ENCODE peak calls at places on chromosomes 12 and 14, in five cellular contexts. One of them, this sample, is unnamed.

GRCh38 chr14:105023144-105023543 is 2.3 kb upstream of the CDCA4 start:
- DNase-seq in astrocyte of the cerebellum: no peak
- DNase-seq in epithelial cell of proximal tubule: no peak
- DNase-seq in body of pancreas: no peak
- DNase-seq in choroid plexus epithelial cell: peak; percentile 53
- DNase-seq in this sample: peak; percentile 63

GRCh38 chr12:20602671-20603402 is 92.3 kb upstream of the SLCO1C1 start:
- DNase-seq in astrocyte of the cerebellum: peak; percentile 81
- DNase-seq in epithelial cell of proximal tubule: no peak
- DNase-seq in body of pancreas: no peak
- DNase-seq in choroid plexus epithelial cell: peak; percentile 75
- DNase-seq in this sample: peak; percentile 83

GRCh38 chr14:24678801-24679247 is 44.8 kb upstream of the GZMB start:
- DNase-seq in astrocyte of the cerebellum: peak; percentile 73
- DNase-seq in epithelial cell of proximal tubule: peak; percentile 44
- DNase-seq in body of pancreas: peak; percentile 85
- DNase-seq in choroid plexus epithelial cell: peak; percentile 93
- DNase-seq in this sample: peak; percentile 77

GRCh38 chr12:28021704-28022103 is 49.2 kb upstream of the PTHLH start:
- DNase-seq in astrocyte of the cerebellum: no peak
- DNase-seq in epithelial cell of proximal tubule: no peak
- DNase-seq in body of pancreas: no peak
- DNase-seq in choroid plexus epithelial cell: no peak
- DNase-seq in this sample: no peak

GRCh38 chr14:52267501-52268190 is at the start of gene PTGDR:
- DNase-seq in astrocyte of the cerebellum: no peak
- DNase-seq in epithelial cell of proximal tubule: no peak
- DNase-seq in body of pancreas: no peak
- DNase-seq in choroid plexus epithelial cell: peak; percentile 15
- DNase-seq in this sample: peak; percentile 33

GRCh38 chr14:84804498-84805294 is 725.2 kb upstream of the FLRT2 start:
- DNase-seq in astrocyte of the cerebellum: no peak
- DNase-seq in epithelial cell of proximal tubule: no peak
- DNase-seq in body of pancreas: no peak
- DNase-seq in choroid plexus epithelial cell: no peak
- DNase-seq in this sample: no peak

GRCh38 chr12:93989913-93990312 is 158.5 kb upstream of the PLXNC1 start:
- DNase-seq in astrocyte of the cerebellum: no peak
- DNase-seq in epithelial cell of proximal tubule: no peak
- DNase-seq in body of pancreas: no peak
- DNase-seq in choroid plexus epithelial cell: no peak
- DNase-seq in this sample: no peak

GRCh38 chr14:74852922-74853530 is 22.9 kb downstream of the PROX2 start:
- DNase-seq in astrocyte of the cerebellum: no peak
- DNase-seq in epithelial cell of proximal tubule: peak; percentile 37
- DNase-seq in body of pancreas: no peak
- DNase-seq in choroid plexus epithelial cell: peak; percentile 82
- DNase-seq in this sample: peak; percentile 55

GRCh38 chr12:1844223-1844622 is 23.9 kb downstream of the LRTM2 start:
- DNase-seq in astrocyte of the cerebellum: no peak
- DNase-seq in epithelial cell of proximal tubule: no peak
- DNase-seq in body of pancreas: peak; percentile 5
- DNase-seq in choroid plexus epithelial cell: no peak
- DNase-seq in this sample: no peak

GRCh38 chr14:53409289-53409688 is 256.2 kb upstream of the DDHD1 start:
- DNase-seq in astrocyte of the cerebellum: no peak
- DNase-seq in epithelial cell of proximal tubule: no peak
- DNase-seq in body of pancreas: no peak
- DNase-seq in choroid plexus epithelial cell: no peak
- DNase-seq in this sample: no peak

GRCh38 chr12:1630081-1630826 is 1.2 kb downstream of the WNT5B start:
- DNase-seq in astrocyte of the cerebellum: no peak
- DNase-seq in epithelial cell of proximal tubule: no peak
- DNase-seq in body of pancreas: peak; percentile 59
- DNase-seq in choroid plexus epithelial cell: no peak
- DNase-seq in this sample: peak; percentile 25

GRCh38 chr14:101761881-101762529 is 496 bp downstream of the PPP2R5C start:
- DNase-seq in astrocyte of the cerebellum: no peak
- DNase-seq in epithelial cell of proximal tubule: no peak
- DNase-seq in body of pancreas: peak; percentile 57
- DNase-seq in choroid plexus epithelial cell: no peak
- DNase-seq in this sample: no peak

GRCh38 chr12:16579041-16579440 is 26.9 kb downstream of the LMO3 start:
- DNase-seq in astrocyte of the cerebellum: no peak
- DNase-seq in epithelial cell of proximal tubule: no peak
- DNase-seq in body of pancreas: no peak
- DNase-seq in choroid plexus epithelial cell: no peak
- DNase-seq in this sample: no peak

GRCh38 chr12:123126294-123127144 is 24.4 kb downstream of the PITPNM2 start:
- DNase-seq in astrocyte of the cerebellum: peak; percentile 93
- DNase-seq in epithelial cell of proximal tubule: no peak
- DNase-seq in body of pancreas: peak; percentile 32
- DNase-seq in choroid plexus epithelial cell: peak; percentile 99
- DNase-seq in this sample: peak; percentile 94

GRCh38 chr12:130872179-130873096 is 572 bp downstream of the RAN start:
- DNase-seq in astrocyte of the cerebellum: no peak
- DNase-seq in epithelial cell of proximal tubule: no peak
- DNase-seq in body of pancreas: peak; percentile 41
- DNase-seq in choroid plexus epithelial cell: peak; percentile 52
- DNase-seq in this sample: peak; percentile 13

GRCh38 chr12:80129895-80130535 is 30.7 kb downstream of the OTOGL start:
- DNase-seq in astrocyte of the cerebellum: peak; percentile 13
- DNase-seq in epithelial cell of proximal tubule: no peak
- DNase-seq in body of pancreas: no peak
- DNase-seq in choroid plexus epithelial cell: peak; percentile 52
- DNase-seq in this sample: no peak

GRCh38 chr12:97968641-97969171 is 506.1 kb downstream of the RMST start:
- DNase-seq in astrocyte of the cerebellum: no peak
- DNase-seq in epithelial cell of proximal tubule: no peak
- DNase-seq in body of pancreas: no peak
- DNase-seq in choroid plexus epithelial cell: no peak
- DNase-seq in this sample: no peak

GRCh38 chr14:104681689-104682074 is 7.7 kb upstream of the INF2 start:
- DNase-seq in astrocyte of the cerebellum: no peak
- DNase-seq in epithelial cell of proximal tubule: no peak
- DNase-seq in body of pancreas: peak; percentile 89
- DNase-seq in choroid plexus epithelial cell: peak; percentile 84
- DNase-seq in this sample: peak; percentile 79

GRCh38 chr12:6752181-6752930 is 585 bp downstream of the MLF2 start:
- DNase-seq in astrocyte of the cerebellum: no peak
- DNase-seq in epithelial cell of proximal tubule: no peak
- DNase-seq in body of pancreas: no peak
- DNase-seq in choroid plexus epithelial cell: peak; percentile 63
- DNase-seq in this sample: peak; percentile 52

GRCh38 chr12:57090924-57091632 is 2.2 kb downstream of the NAB2 start:
- DNase-seq in astrocyte of the cerebellum: no peak
- DNase-seq in epithelial cell of proximal tubule: no peak
- DNase-seq in body of pancreas: no peak
- DNase-seq in choroid plexus epithelial cell: no peak
- DNase-seq in this sample: no peak

GRCh38 chr14:97824218-97824617 is 1027.0 kb downstream of the VRK1 start:
- DNase-seq in astrocyte of the cerebellum: no peak
- DNase-seq in epithelial cell of proximal tubule: no peak
- DNase-seq in body of pancreas: no peak
- DNase-seq in choroid plexus epithelial cell: no peak
- DNase-seq in this sample: no peak

GRCh38 chr12:3523728-3524127 is 32.7 kb downstream of the PRMT8 start:
- DNase-seq in astrocyte of the cerebellum: no peak
- DNase-seq in epithelial cell of proximal tubule: no peak
- DNase-seq in body of pancreas: no peak
- DNase-seq in choroid plexus epithelial cell: no peak
- DNase-seq in this sample: no peak

GRCh38 chr12:15931590-15932053 is 20.5 kb downstream of the DERA start:
- DNase-seq in astrocyte of the cerebellum: no peak
- DNase-seq in epithelial cell of proximal tubule: no peak
- DNase-seq in body of pancreas: no peak
- DNase-seq in choroid plexus epithelial cell: peak; percentile 32
- DNase-seq in this sample: no peak

DNA sequence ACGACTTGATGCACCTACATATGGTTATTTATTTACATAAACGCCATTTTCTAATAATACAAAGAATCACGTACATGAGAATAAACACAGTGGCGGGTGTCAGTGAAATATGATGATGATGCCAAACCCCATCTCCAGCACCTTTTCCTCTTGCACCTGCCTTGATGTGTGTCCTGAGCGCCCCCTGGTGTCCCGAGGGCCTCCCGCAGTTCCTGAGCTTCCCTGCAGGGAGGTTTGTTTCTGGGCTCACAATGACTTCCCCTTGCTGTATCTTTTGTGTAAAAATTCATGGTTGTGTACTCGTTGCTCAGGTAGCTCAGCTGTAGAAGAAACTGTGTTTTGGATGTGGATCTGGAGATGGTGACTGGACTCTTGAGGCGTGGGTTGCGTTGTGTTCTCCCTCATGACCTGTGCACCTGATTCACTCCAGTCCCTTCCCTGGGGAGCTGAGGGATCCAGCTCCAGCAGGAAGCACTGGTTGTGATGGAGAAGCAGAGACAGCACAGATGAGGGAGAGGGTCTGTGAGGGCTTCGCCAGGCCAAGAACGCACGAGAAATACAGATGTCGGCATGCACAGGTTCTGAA is 1037.8 kb downstream of the TMEM121 start:
- DNase-seq in astrocyte of the cerebellum: no peak
- DNase-seq in epithelial cell of proximal tubule: no peak
- DNase-seq in body of pancreas: peak; percentile 16
- DNase-seq in choroid plexus epithelial cell: no peak
- DNase-seq in this sample: no peak
- TF ChIP-seq CTCF in astrocyte of the cerebellum: no peak
- TF ChIP-seq CTCF in epithelial cell of proximal tubule: peak; percentile 54
- TF ChIP-seq CTCF in body of pancreas: peak; percentile 42
- TF ChIP-seq CTCF in choroid plexus epithelial cell: peak; percentile 14
- TF ChIP-seq CTCF in this sample: no peak

GRCh38 chr12:58496411-58496810 is 423.9 kb downstream of the LRIG3 start:
- DNase-seq in astrocyte of the cerebellum: no peak
- DNase-seq in epithelial cell of proximal tubule: no peak
- DNase-seq in body of pancreas: no peak
- DNase-seq in choroid plexus epithelial cell: peak; percentile 62
- DNase-seq in this sample: peak; percentile 32

GRCh38 chr12:58487280-58488141 is 432.8 kb downstream of the LRIG3 start:
- DNase-seq in astrocyte of the cerebellum: peak; percentile 33
- DNase-seq in epithelial cell of proximal tubule: no peak
- DNase-seq in body of pancreas: no peak
- DNase-seq in choroid plexus epithelial cell: peak; percentile 63
- DNase-seq in this sample: peak; percentile 71

GRCh38 chr12:58489394-58489793 is 430.9 kb downstream of the LRIG3 start:
- DNase-seq in astrocyte of the cerebellum: no peak
- DNase-seq in epithelial cell of proximal tubule: no peak
- DNase-seq in body of pancreas: no peak
- DNase-seq in choroid plexus epithelial cell: no peak
- DNase-seq in this sample: no peak

DNA sequence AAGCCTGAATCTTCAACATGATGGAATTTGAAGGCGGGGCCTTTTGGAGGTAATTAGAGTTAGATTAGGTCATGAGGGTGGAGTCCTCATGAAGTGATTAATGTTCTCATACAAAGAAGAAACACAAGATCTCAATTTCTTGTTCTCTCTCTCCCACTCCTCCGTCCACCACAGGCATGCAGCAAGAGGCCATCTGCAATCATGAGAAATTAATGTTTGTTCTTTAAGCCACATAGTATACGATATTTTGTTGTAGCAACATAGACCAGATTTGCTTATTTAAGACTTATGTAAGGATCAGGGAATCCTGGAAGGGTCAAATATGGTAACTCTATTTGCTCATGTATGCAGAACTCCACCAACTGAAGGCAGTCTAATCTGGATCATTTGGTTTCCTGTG is 429.0 kb downstream of the LRIG3 start:
- DNase-seq in astrocyte of the cerebellum: peak; percentile 12
- DNase-seq in epithelial cell of proximal tubule: no peak
- DNase-seq in body of pancreas: no peak
- DNase-seq in choroid plexus epithelial cell: peak; percentile 47
- DNase-seq in this sample: peak; percentile 68
- TF ChIP-seq CTCF in astrocyte of the cerebellum: no peak
- TF ChIP-seq CTCF in epithelial cell of proximal tubule: no peak
- TF ChIP-seq CTCF in body of pancreas: no peak
- TF ChIP-seq CTCF in choroid plexus epithelial cell: no peak
- TF ChIP-seq CTCF in this sample: no peak

DNA sequence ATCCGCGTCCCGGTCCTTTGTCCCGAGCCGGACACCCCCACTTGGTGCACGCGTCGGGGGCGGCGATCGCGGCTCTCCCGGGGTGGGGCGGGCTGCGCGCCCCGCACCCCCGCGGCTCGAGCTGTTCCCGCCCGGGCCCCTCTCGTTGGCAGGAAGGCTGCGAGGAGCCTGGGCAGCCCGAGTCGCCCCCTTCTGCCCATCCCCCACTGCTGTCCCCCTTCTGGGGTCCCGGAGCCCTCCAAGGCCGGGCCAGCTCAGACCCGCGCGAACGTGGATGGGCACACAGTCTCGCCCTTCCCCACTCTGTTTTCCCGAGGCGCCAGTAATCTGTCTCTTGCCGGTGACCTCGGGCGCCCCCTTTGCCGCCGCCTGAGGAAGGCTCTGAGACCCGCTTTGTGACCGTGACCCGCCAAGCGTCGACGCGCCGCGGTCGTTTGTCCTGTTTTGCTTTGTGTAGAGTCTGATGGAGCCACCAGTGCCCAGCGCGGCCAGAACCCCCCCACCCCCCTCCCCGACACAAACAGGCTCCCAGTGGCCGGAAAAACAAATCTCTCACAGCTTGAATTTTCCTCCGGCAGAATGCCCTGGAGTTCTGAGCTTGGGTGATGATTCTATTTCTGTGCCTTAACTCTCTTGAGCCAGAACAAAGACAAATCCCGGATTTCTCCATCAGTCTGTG is 610 bp downstream of the C14orf132 start:
- DNase-seq in astrocyte of the cerebellum: no peak
- DNase-seq in epithelial cell of proximal tubule: no peak
- DNase-seq in body of pancreas: no peak
- DNase-seq in choroid plexus epithelial cell: peak; percentile 50
- DNase-seq in this sample: peak; percentile 43
- TF ChIP-seq CTCF in astrocyte of the cerebellum: peak; percentile 22
- TF ChIP-seq CTCF in epithelial cell of proximal tubule: peak; percentile 28
- TF ChIP-seq CTCF in body of pancreas: no peak
- TF ChIP-seq CTCF in choroid plexus epithelial cell: peak; percentile 25
- TF ChIP-seq CTCF in this sample: peak; percentile 37

DNA sequence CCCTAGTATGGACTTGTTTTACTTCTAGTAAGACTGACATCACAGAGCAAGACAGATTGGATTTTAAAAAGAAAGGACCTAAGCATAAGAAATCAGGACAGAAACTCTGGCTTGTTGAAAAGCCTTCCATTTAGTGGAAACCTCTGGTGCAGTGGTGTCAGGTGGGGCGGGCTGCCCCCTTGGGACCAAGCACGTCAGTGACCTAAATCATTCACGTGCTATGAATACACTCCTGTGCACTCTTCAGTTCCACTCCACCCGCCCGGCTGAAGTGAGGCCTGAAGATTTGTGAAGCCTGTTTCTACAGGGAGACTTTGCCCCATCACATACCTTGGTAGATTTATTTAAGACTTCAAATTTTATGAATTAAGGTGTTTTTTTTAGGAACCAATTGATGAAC is 58.2 kb upstream of the STRN3 start:
- DNase-seq in astrocyte of the cerebellum: no peak
- DNase-seq in epithelial cell of proximal tubule: no peak
- DNase-seq in body of pancreas: no peak
- DNase-seq in choroid plexus epithelial cell: no peak
- DNase-seq in this sample: no peak
- TF ChIP-seq CTCF in astrocyte of the cerebellum: no peak
- TF ChIP-seq CTCF in epithelial cell of proximal tubule: no peak
- TF ChIP-seq CTCF in body of pancreas: no peak
- TF ChIP-seq CTCF in choroid plexus epithelial cell: no peak
- TF ChIP-seq CTCF in this sample: peak; percentile 12

This sample was measured in astrocyte of the spinal cord.